ENCODE peak calls at places on chromosomes 5 and 9, in four cellular contexts. O, X, K and S are unnamed samples.
A peak's percentile ranks its signal among the peaks of the same experiment; 100 is the strongest.

GRCh38 chr5:77066823-77067442 is 20.2 kb downstream of the ZBED3 start:
- DNase-seq in K (no peak), O (no peak), X (no peak), S (no peak)

GRCh38 chr9:124835026-124835501 is 18.2 kb upstream of the WDR38 start:
- DNase-seq in O (peak; percentile 66), K (no peak), X (peak; percentile 88), S (no peak)

GRCh38 chr9:2602704-2603116 is 18.9 kb upstream of the VLDLR start:
- DNase-seq in K (no peak), X (no peak), O (no peak), S (no peak)

GRCh38 chr5:141868541-141868940 is 9.7 kb downstream of the PCDH1 start:
- DNase-seq in O (no peak), X (no peak), K (no peak), S (no peak)

GRCh38 chr5:145683426-145683825 is 151.7 kb downstream of the PRELID2 start:
- DNase-seq in K (no peak), X (no peak), O (no peak), S (no peak)

GRCh38 chr9:14652729-14653377 is 40.4 kb downstream of the ZDHHC21 start:
- DNase-seq in X (no peak), O (peak; percentile 55), K (peak; percentile 32), S (no peak)

GRCh38 chr5:133460172-133460758 is 152.1 kb downstream of the FSTL4 start:
- DNase-seq in K (no peak), O (peak; percentile 26), X (no peak), S (no peak)

GRCh38 chr5:133754575-133755169 is 142.3 kb upstream of the FSTL4 start:
- DNase-seq in K (peak; percentile 38), X (no peak), O (peak; percentile 41), S (no peak)

GRCh38 chr9:73223594-73223993 is 71.9 kb downstream of the ANXA1 start:
- DNase-seq in K (no peak), X (no peak), O (no peak), S (no peak)

GRCh38 chr5:180104131-180104530 is 32.6 kb upstream of the RNF130 start:
- DNase-seq in K (no peak), O (no peak), X (no peak), S (no peak)

GRCh38 chr9:3828495-3828894 is 302.7 kb upstream of the RFX3 start:
- DNase-seq in K (no peak), O (no peak), X (no peak), S (no peak)

GRCh38 chr5:66171349-66172344 is 27.5 kb downstream of the SREK1 start:
- DNase-seq in K (no peak), X (no peak), O (peak; percentile 39), S (no peak)

GRCh38 chr9:90100014-90100413 is 495.2 kb downstream of the GADD45G start:
- DNase-seq in O (no peak), K (no peak), X (no peak), S (no peak)

GRCh38 chr9:26955222-26955903 is 849 bp upstream of the IFT74 start:
- DNase-seq in X (no peak), O (peak; percentile 45), K (no peak), S (no peak)

GRCh38 chr9:93664549-93665120 is 88.3 kb downstream of the PHF2 start:
- DNase-seq in K (no peak), O (no peak), X (peak; percentile 72), S (no peak)

GRCh38 chr9:90062982-90063381 is 458.2 kb downstream of the GADD45G start:
- DNase-seq in K (no peak), O (no peak), X (no peak), S (no peak)